ENCODE peak calls at places on chromosomes 12 and 14, in eight cellular contexts. One of them, this sample, is unnamed.

GRCh38 chr14:74492413-74493342 is at the start of gene NPC2:
- DNase-seq in AG20443: no peak
- DNase-seq in activated gamma-delta T cell treated with anti-CD3 and anti-CD28 coated beads, Interleukin-2, amount 50 U/mL, for 16 hours: no peak
- DNase-seq in HS-5: no peak
- DNase-seq in myocyte: peak; percentile 49
- DNase-seq in cardiac septum: no peak
- DNase-seq in NCI-H774: no peak
- DNase-seq in NCI-H1092 treated with DMSO at 0.1 percent for 48 hours: no peak
- DNase-seq in this sample: no peak

GRCh38 chr14:68113328-68113930 is 293.9 kb downstream of the RAD51B start:
- DNase-seq in HS-5: no peak
- DNase-seq in AG20443: no peak
- DNase-seq in activated gamma-delta T cell treated with anti-CD3 and anti-CD28 coated beads, Interleukin-2, amount 50 U/mL, for 16 hours: no peak
- DNase-seq in myocyte: no peak
- DNase-seq in cardiac septum: no peak
- DNase-seq in NCI-H774: no peak
- DNase-seq in NCI-H1092 treated with DMSO at 0.1 percent for 48 hours: no peak
- DNase-seq in this sample: no peak

GRCh38 chr14:81834308-81834707 is 300.7 kb upstream of the SEL1L start:
- DNase-seq in cardiac septum: no peak
- DNase-seq in AG20443: no peak
- DNase-seq in NCI-H1092 treated with DMSO at 0.1 percent for 48 hours: no peak
- DNase-seq in HS-5: no peak
- DNase-seq in NCI-H774: no peak
- DNase-seq in activated gamma-delta T cell treated with anti-CD3 and anti-CD28 coated beads, Interleukin-2, amount 50 U/mL, for 16 hours: no peak
- DNase-seq in myocyte: no peak
- DNase-seq in this sample: no peak

GRCh38 chr12:27331299-27331926 is 1.2 kb upstream of the BMAL2 start:
- DNase-seq in NCI-H1092 treated with DMSO at 0.1 percent for 48 hours: no peak
- DNase-seq in cardiac septum: no peak
- DNase-seq in HS-5: peak; percentile 88
- DNase-seq in AG20443: peak; percentile 86
- DNase-seq in myocyte: peak; percentile 76
- DNase-seq in NCI-H774: no peak
- DNase-seq in activated gamma-delta T cell treated with anti-CD3 and anti-CD28 coated beads, Interleukin-2, amount 50 U/mL, for 16 hours: no peak
- DNase-seq in this sample: no peak

GRCh38 chr14:78498062-78498595 is 328.0 kb downstream of the NRXN3 start:
- DNase-seq in NCI-H774: no peak
- DNase-seq in HS-5: no peak
- DNase-seq in cardiac septum: no peak
- DNase-seq in NCI-H1092 treated with DMSO at 0.1 percent for 48 hours: no peak
- DNase-seq in AG20443: no peak
- DNase-seq in myocyte: no peak
- DNase-seq in activated gamma-delta T cell treated with anti-CD3 and anti-CD28 coated beads, Interleukin-2, amount 50 U/mL, for 16 hours: no peak
- DNase-seq in this sample: no peak

GRCh38 chr12:93989913-93990312 is 158.5 kb upstream of the PLXNC1 start:
- DNase-seq in activated gamma-delta T cell treated with anti-CD3 and anti-CD28 coated beads, Interleukin-2, amount 50 U/mL, for 16 hours: no peak
- DNase-seq in NCI-H1092 treated with DMSO at 0.1 percent for 48 hours: peak; percentile 2
- DNase-seq in NCI-H774: no peak
- DNase-seq in cardiac septum: no peak
- DNase-seq in AG20443: no peak
- DNase-seq in HS-5: no peak
- DNase-seq in myocyte: no peak
- DNase-seq in this sample: peak; percentile 49

GRCh38 chr12:64663019-64663418 is 52.7 kb downstream of the RASSF3 start:
- DNase-seq in myocyte: no peak
- DNase-seq in cardiac septum: no peak
- DNase-seq in activated gamma-delta T cell treated with anti-CD3 and anti-CD28 coated beads, Interleukin-2, amount 50 U/mL, for 16 hours: no peak
- DNase-seq in HS-5: no peak
- DNase-seq in NCI-H774: no peak
- DNase-seq in NCI-H1092 treated with DMSO at 0.1 percent for 48 hours: no peak
- DNase-seq in AG20443: no peak
- DNase-seq in this sample: no peak

GRCh38 chr14:79659995-79660975 is 551.0 kb downstream of the DIO2 start:
- DNase-seq in myocyte: no peak
- DNase-seq in HS-5: no peak
- DNase-seq in activated gamma-delta T cell treated with anti-CD3 and anti-CD28 coated beads, Interleukin-2, amount 50 U/mL, for 16 hours: no peak
- DNase-seq in NCI-H1092 treated with DMSO at 0.1 percent for 48 hours: peak; percentile 23
- DNase-seq in NCI-H774: no peak
- DNase-seq in AG20443: no peak
- DNase-seq in cardiac septum: no peak
- DNase-seq in this sample: no peak

GRCh38 chr12:57112492-57113294 is 1.5 kb upstream of the STAT6 start:
- DNase-seq in activated gamma-delta T cell treated with anti-CD3 and anti-CD28 coated beads, Interleukin-2, amount 50 U/mL, for 16 hours: no peak
- DNase-seq in cardiac septum: no peak
- DNase-seq in myocyte: no peak
- DNase-seq in NCI-H774: no peak
- DNase-seq in NCI-H1092 treated with DMSO at 0.1 percent for 48 hours: no peak
- DNase-seq in HS-5: no peak
- DNase-seq in AG20443: no peak
- DNase-seq in this sample: no peak

GRCh38 chr14:73238941-73239340 is 1.6 kb downstream of the PAPLN start:
- DNase-seq in NCI-H1092 treated with DMSO at 0.1 percent for 48 hours: no peak
- DNase-seq in NCI-H774: no peak
- DNase-seq in activated gamma-delta T cell treated with anti-CD3 and anti-CD28 coated beads, Interleukin-2, amount 50 U/mL, for 16 hours: no peak
- DNase-seq in HS-5: no peak
- DNase-seq in myocyte: no peak
- DNase-seq in AG20443: peak; percentile 9
- DNase-seq in cardiac septum: no peak
- DNase-seq in this sample: no peak

GRCh38 chr12:108381793-108382436 is 42.8 kb upstream of the CMKLR1 start:
- DNase-seq in NCI-H774: no peak
- DNase-seq in AG20443: no peak
- DNase-seq in activated gamma-delta T cell treated with anti-CD3 and anti-CD28 coated beads, Interleukin-2, amount 50 U/mL, for 16 hours: no peak
- DNase-seq in NCI-H1092 treated with DMSO at 0.1 percent for 48 hours: no peak
- DNase-seq in myocyte: peak; percentile 56
- DNase-seq in cardiac septum: no peak
- DNase-seq in HS-5: no peak
- DNase-seq in this sample: no peak

GRCh38 chr12:4303750-4304149 is 17.3 kb upstream of the TIGAR start:
- DNase-seq in myocyte: no peak
- DNase-seq in AG20443: no peak
- DNase-seq in NCI-H1092 treated with DMSO at 0.1 percent for 48 hours: no peak
- DNase-seq in cardiac septum: no peak
- DNase-seq in activated gamma-delta T cell treated with anti-CD3 and anti-CD28 coated beads, Interleukin-2, amount 50 U/mL, for 16 hours: no peak
- DNase-seq in HS-5: no peak
- DNase-seq in NCI-H774: no peak
- DNase-seq in this sample: no peak

GRCh38 chr14:24986206-24986893 is 63.6 kb downstream of the STXBP6 start:
- DNase-seq in cardiac septum: no peak
- DNase-seq in NCI-H1092 treated with DMSO at 0.1 percent for 48 hours: peak; percentile 19
- DNase-seq in HS-5: no peak
- DNase-seq in activated gamma-delta T cell treated with anti-CD3 and anti-CD28 coated beads, Interleukin-2, amount 50 U/mL, for 16 hours: no peak
- DNase-seq in AG20443: no peak
- DNase-seq in myocyte: peak; percentile 89
- DNase-seq in NCI-H774: no peak
- DNase-seq in this sample: peak; percentile 43

GRCh38 chr12:100345020-100345767 is 11.7 kb upstream of the SLC17A8 start:
- DNase-seq in activated gamma-delta T cell treated with anti-CD3 and anti-CD28 coated beads, Interleukin-2, amount 50 U/mL, for 16 hours: no peak
- DNase-seq in myocyte: no peak
- DNase-seq in NCI-H1092 treated with DMSO at 0.1 percent for 48 hours: no peak
- DNase-seq in HS-5: no peak
- DNase-seq in NCI-H774: no peak
- DNase-seq in AG20443: no peak
- DNase-seq in cardiac septum: no peak
- DNase-seq in this sample: no peak

GRCh38 chr14:84533181-84533580 is 996.8 kb upstream of the FLRT2 start:
- DNase-seq in NCI-H774: no peak
- DNase-seq in cardiac septum: no peak
- DNase-seq in HS-5: no peak
- DNase-seq in activated gamma-delta T cell treated with anti-CD3 and anti-CD28 coated beads, Interleukin-2, amount 50 U/mL, for 16 hours: no peak
- DNase-seq in myocyte: no peak
- DNase-seq in AG20443: no peak
- DNase-seq in NCI-H1092 treated with DMSO at 0.1 percent for 48 hours: no peak
- DNase-seq in this sample: no peak

GRCh38 chr12:48197967-48198618 is 5.0 kb downstream of the OR10AD1 start:
- DNase-seq in cardiac septum: peak; percentile 99
- DNase-seq in myocyte: peak; percentile 31
- DNase-seq in HS-5: no peak
- DNase-seq in activated gamma-delta T cell treated with anti-CD3 and anti-CD28 coated beads, Interleukin-2, amount 50 U/mL, for 16 hours: peak; percentile 79
- DNase-seq in AG20443: peak; percentile 96
- DNase-seq in NCI-H774: peak; percentile 99
- DNase-seq in NCI-H1092 treated with DMSO at 0.1 percent for 48 hours: peak; percentile 100
- DNase-seq in this sample: peak; percentile 76

GRCh38 chr14:55048900-55049437 is 2.5 kb upstream of the MAPK1IP1L start:
- DNase-seq in NCI-H1092 treated with DMSO at 0.1 percent for 48 hours: no peak
- DNase-seq in activated gamma-delta T cell treated with anti-CD3 and anti-CD28 coated beads, Interleukin-2, amount 50 U/mL, for 16 hours: no peak
- DNase-seq in AG20443: no peak
- DNase-seq in cardiac septum: no peak
- DNase-seq in HS-5: no peak
- DNase-seq in NCI-H774: no peak
- DNase-seq in myocyte: no peak
- DNase-seq in this sample: no peak

GRCh38 chr12:79108962-79109361 is 244.4 kb downstream of the SYT1 start:
- DNase-seq in NCI-H774: no peak
- DNase-seq in activated gamma-delta T cell treated with anti-CD3 and anti-CD28 coated beads, Interleukin-2, amount 50 U/mL, for 16 hours: no peak
- DNase-seq in NCI-H1092 treated with DMSO at 0.1 percent for 48 hours: no peak
- DNase-seq in myocyte: no peak
- DNase-seq in cardiac septum: no peak
- DNase-seq in HS-5: no peak
- DNase-seq in AG20443: no peak
- DNase-seq in this sample: no peak

GRCh38 chr12:128796439-128797118 is 27.2 kb downstream of the SLC15A4 start:
- DNase-seq in NCI-H1092 treated with DMSO at 0.1 percent for 48 hours: no peak
- DNase-seq in AG20443: no peak
- DNase-seq in HS-5: no peak
- DNase-seq in NCI-H774: no peak
- DNase-seq in activated gamma-delta T cell treated with anti-CD3 and anti-CD28 coated beads, Interleukin-2, amount 50 U/mL, for 16 hours: no peak
- DNase-seq in myocyte: no peak
- DNase-seq in cardiac septum: peak; percentile 19
- DNase-seq in this sample: no peak

GRCh38 chr12:96153131-96153724 is 40.9 kb upstream of the ELK3 start:
- DNase-seq in cardiac septum: peak; percentile 29
- DNase-seq in HS-5: no peak
- DNase-seq in NCI-H774: no peak
- DNase-seq in myocyte: no peak
- DNase-seq in activated gamma-delta T cell treated with anti-CD3 and anti-CD28 coated beads, Interleukin-2, amount 50 U/mL, for 16 hours: no peak
- DNase-seq in NCI-H1092 treated with DMSO at 0.1 percent for 48 hours: no peak
- DNase-seq in AG20443: no peak
- DNase-seq in this sample: no peak

GRCh38 chr12:75959060-75959459 is 72.5 kb downstream of the PHLDA1 start:
- DNase-seq in AG20443: no peak
- DNase-seq in HS-5: no peak
- DNase-seq in activated gamma-delta T cell treated with anti-CD3 and anti-CD28 coated beads, Interleukin-2, amount 50 U/mL, for 16 hours: no peak
- DNase-seq in NCI-H774: no peak
- DNase-seq in NCI-H1092 treated with DMSO at 0.1 percent for 48 hours: no peak
- DNase-seq in cardiac septum: no peak
- DNase-seq in myocyte: no peak
- DNase-seq in this sample: no peak

GRCh38 chr14:69345402-69345801 is 52.7 kb downstream of the ERH start:
- DNase-seq in myocyte: no peak
- DNase-seq in AG20443: no peak
- DNase-seq in cardiac septum: no peak
- DNase-seq in HS-5: no peak
- DNase-seq in activated gamma-delta T cell treated with anti-CD3 and anti-CD28 coated beads, Interleukin-2, amount 50 U/mL, for 16 hours: no peak
- DNase-seq in NCI-H1092 treated with DMSO at 0.1 percent for 48 hours: no peak
- DNase-seq in NCI-H774: no peak
- DNase-seq in this sample: no peak

GRCh38 chr12:130714591-130715149 is 1.4 kb downstream of the RIMBP2 start:
- DNase-seq in cardiac septum: no peak
- DNase-seq in AG20443: no peak
- DNase-seq in activated gamma-delta T cell treated with anti-CD3 and anti-CD28 coated beads, Interleukin-2, amount 50 U/mL, for 16 hours: no peak
- DNase-seq in myocyte: no peak
- DNase-seq in NCI-H774: no peak
- DNase-seq in HS-5: no peak
- DNase-seq in NCI-H1092 treated with DMSO at 0.1 percent for 48 hours: peak; percentile 15
- DNase-seq in this sample: no peak

This sample was measured in NCI-H2029.